ENCODE peak calls at places on chromosomes 1 and 21, in seven cellular contexts. G is ovary; A is WTC11; C is activated CD4-positive, CD25-positive, alpha-beta regulatory T cell treated with anti-CD3 and anti-CD28 coated beads, Interleukin-2, amount 50 U/mL, for 16 hours; Y is RWPE1; S is heart left ventricle; D is SW480. M is an unnamed sample.

GRCh38 chr1:168485048-168485447 is 58.7 kb downstream of the XCL2 start:
- DNase-seq in A (no peak), G (peak; percentile 43), Y (no peak), D (no peak), C (no peak), S (no peak), M (no peak)

GRCh38 chr1:210378721-210379120 is 50.0 kb downstream of the HHAT start:
- DNase-seq in C (no peak), G (no peak), D (no peak), Y (no peak), S (no peak), A (no peak), M (no peak)

GRCh38 chr1:32774464-32774808 is 42.7 kb downstream of the YARS1 start:
- DNase-seq in D (no peak), Y (no peak), A (no peak), C (no peak), S (no peak), G (peak; percentile 27), M (no peak)

GRCh38 chr1:14924012-14924452 is 229.5 kb upstream of the TMEM51 start:
- DNase-seq in Y (peak; percentile 76), A (peak; percentile 51), C (no peak), D (peak; percentile 53), G (peak; percentile 88), S (peak; percentile 75), M (peak; percentile 69)

GRCh38 chr1:154568165-154568815 is 712 bp downstream of the CHRNB2 start:
- DNase-seq in Y (no peak), A (no peak), G (no peak), C (no peak), S (no peak), D (no peak), M (no peak)

GRCh38 chr1:101112051-101112770 is 86.6 kb upstream of the DPH5 start:
- DNase-seq in Y (no peak), C (no peak), S (peak; percentile 62), G (no peak), A (no peak), D (peak; percentile 35), M (no peak)

GRCh38 chr1:246587606-246588005 is 21.4 kb downstream of the CNST start:
- DNase-seq in S (no peak), Y (no peak), A (no peak), C (no peak), G (no peak), D (no peak), M (no peak)

GRCh38 chr1:47931395-47931794 is 65.8 kb downstream of the TRABD2B start:
- DNase-seq in Y (no peak), D (peak; percentile 72), A (peak; percentile 18), S (no peak), C (no peak), G (no peak), M (no peak)

GRCh38 chr1:197984273-197984672 is 67.1 kb downstream of the LHX9 start:
- DNase-seq in G (no peak), A (no peak), S (no peak), C (no peak), D (no peak), Y (no peak), M (no peak)

GRCh38 chr1:161733526-161733925 is 12.2 kb downstream of the FCRLB start:
- DNase-seq in S (no peak), D (no peak), G (no peak), C (no peak), A (no peak), Y (peak; percentile 68), M (peak; percentile 56)

GRCh38 chr21:42040411-42041180 is 30.4 kb upstream of the ZBTB21 start:
- DNase-seq in Y (peak; percentile 96), A (no peak), C (no peak), G (no peak), D (peak; percentile 96), S (no peak), M (peak; percentile 20)

GRCh38 chr1:44733365-44733764 is 2.4 kb upstream of the RNU5D-1 start:
- DNase-seq in G (no peak), C (no peak), S (no peak), D (no peak), Y (no peak), A (no peak), M (peak; percentile 21)